ENCODE peak calls at places on chromosomes 3 and 15, in five cellular contexts. P, D, B, O and J are unnamed samples. For H3K27me3, the result is how much of the 10 kb centered on the place peaks cover.

GRCh38 chr15:98689431-98689861 is 41.1 kb downstream of the IGF1R start:
- DNase-seq in P (no peak), D (no peak), B (no peak), O (no peak), J (no peak)

GRCh38 chr3:44363591-44363990 is 25.0 kb downstream of the TCAIM start:
- DNase-seq in P (no peak), D (no peak), B (no peak), O (no peak), J (no peak)

GRCh38 chr3:59212128-59212764 is 162.4 kb upstream of the CFAP20DC start:
- DNase-seq in P (no peak), D (no peak), B (peak), O (peak), J (no peak)

GRCh38 chr3:50211930-50212329 is 6.9 kb downstream of the SLC38A3 start:
- DNase-seq in P (no peak), D (no peak), B (no peak), O (no peak), J (no peak)

GRCh38 chr3:32018723-32019564 is 37.4 kb downstream of the ZNF860 start:
- DNase-seq in P (no peak), D (no peak), B (peak), O (peak), J (no peak)

GRCh38 chr15:77836901-77837648 is 204.4 kb upstream of the LINGO1 start:
- DNase-seq in P (no peak), D (no peak), B (no peak), O (no peak), J (no peak)

GRCh38 chr3:33717616-33717865 is 513 bp downstream of the CLASP2 start:
- DNase-seq in P (no peak), D (peak), B (peak), O (peak), J (no peak)

GRCh38 chr15:88378259-88378658 is 88.9 kb downstream of the MRPL46 start:
- DNase-seq in P (no peak), D (no peak), B (no peak), O (no peak), J (no peak)

GRCh38 chr3:46215810-46216414 is 7.8 kb upstream of the CCR1 start:
- DNase-seq in P (no peak), D (no peak), B (no peak), O (no peak), J (no peak)

GRCh38 chr3:111032677-111033076 is 38.9 kb upstream of the NECTIN3 start:
- DNase-seq in P (no peak), D (no peak), B (no peak), O (no peak), J (no peak)

GRCh38 chr15:66803182-66803729 is 101.2 kb downstream of the SMAD6 start:
- DNase-seq in P (no peak), D (peak), B (no peak), O (peak), J (no peak)

GRCh38 chr3:124032351-124032880 is 40.5 kb upstream of the ROPN1 start:
- DNase-seq in P (peak), D (no peak), B (peak), O (peak), J (no peak)

GRCh38 chr3:177640319-177640997 is 443.2 kb upstream of the TBL1XR1 start:
- DNase-seq in P (no peak), D (no peak), B (no peak), O (no peak), J (no peak)

GRCh38 chr3:191329654-191330308 is 545 bp downstream of the UTS2B start:
- DNase-seq in P (peak), D (peak), B (no peak), O (peak), J (no peak)

GRCh38 chr3:31105438-31106077 is 211.1 kb upstream of the GADL1 start:
- DNase-seq in P (no peak), D (no peak), B (no peak), O (no peak), J (no peak)

GRCh38 chr3:165728924-165729323 is 108.3 kb downstream of the BCHE start:
- DNase-seq in P (no peak), D (peak), B (no peak), O (no peak), J (no peak)

GRCh38 chr3:123365450-123366143 is 83.3 kb downstream of the ADCY5 start:
- DNase-seq in P (no peak), D (no peak), B (peak), O (peak), J (no peak)

GRCh38 chr15:81261172-81261808 is 62.7 kb downstream of the STARD5 start:
- DNase-seq in P (no peak), D (no peak), B (no peak), O (no peak), J (no peak)

GRCh38 chr3:24596626-24597025 is 102.0 kb upstream of the THRB start:
- DNase-seq in P (no peak), D (no peak), B (no peak), O (no peak), J (no peak)

GRCh38 chr3:59142581-59142980 is 92.8 kb upstream of the CFAP20DC start:
- DNase-seq in P (no peak), D (no peak), B (no peak), O (no peak), J (no peak)

GRCh38 chr3:15933439-15934144 is 135.8 kb upstream of the ANKRD28 start:
- DNase-seq in P (no peak), D (no peak), B (peak), O (no peak), J (no peak)

GRCh38 chr3:129312021-129312639 is 33.5 kb downstream of the HMCES start:
- DNase-seq in P (no peak), D (no peak), B (no peak), O (no peak), J (no peak)

GRCh38 chr3:196639517-196640500 is at the start of gene NRROS:
- DNase-seq in P (no peak), D (peak), B (peak), O (peak), J (no peak)

GRCh38 chr15:65059931-65060596 is 7.7 kb downstream of the RASL12 start:
- DNase-seq in P (no peak), D (no peak), B (no peak), O (no peak), J (no peak)

DNA sequence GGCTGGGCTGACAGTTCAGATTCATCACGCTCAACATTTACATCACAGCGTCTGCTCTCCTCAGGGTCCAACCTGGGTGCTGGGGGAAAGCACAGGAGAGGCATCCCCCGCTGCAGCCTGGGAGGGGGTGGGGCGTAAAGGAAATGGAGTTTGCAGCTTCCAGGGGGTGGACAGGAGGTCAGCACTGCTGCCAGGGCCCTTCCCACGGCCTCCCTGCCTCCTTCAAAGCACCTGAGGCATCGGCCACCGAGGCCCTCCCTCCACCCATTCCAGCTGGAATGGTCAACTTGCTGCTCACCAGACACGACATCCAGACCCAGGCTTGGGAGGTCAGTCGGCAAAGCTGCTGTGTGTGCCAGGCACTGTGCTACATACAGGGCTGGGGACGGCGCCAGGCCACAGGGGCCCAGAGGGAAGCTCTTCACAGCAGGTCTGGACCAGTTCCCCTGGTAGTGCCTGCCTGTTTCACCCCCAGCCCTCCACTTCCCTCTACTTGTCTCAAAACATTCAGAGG is 120.8 kb downstream of the ANP32A start:
- DNase-seq in P (no peak), D (no peak), B (no peak), O (no peak), J (no peak)
- H3K27ac ChIP-seq in P (no peak), D (peak), B (no peak), O (peak), J (no peak)

GRCh38 chr3:194142156-194142910 is 6.4 kb downstream of the HES1 start:
- DNase-seq in P (peak), D (no peak), B (no peak), O (peak), J (no peak)
- H3K27me3 ChIP-seq in P (under half), D (half or more), B (under half), O (under half), J (under half)

GRCh38 chr3:13282528-13282985 is 137.6 kb downstream of the NUP210 start:
- DNase-seq in P (no peak), D (no peak), B (no peak), O (peak), J (no peak)

GRCh38 chr3:13279532-13279910 is 140.6 kb downstream of the NUP210 start:
- DNase-seq in P (no peak), D (no peak), B (no peak), O (no peak), J (no peak)

GRCh38 chr3:13281657-13282527 is 138.2 kb downstream of the NUP210 start:
- DNase-seq in P (peak), D (no peak), B (no peak), O (peak), J (no peak)

GRCh38 chr3:13280122-13280790 is 139.9 kb downstream of the NUP210 start:
- DNase-seq in P (no peak), D (no peak), B (no peak), O (no peak), J (no peak)

DNA sequence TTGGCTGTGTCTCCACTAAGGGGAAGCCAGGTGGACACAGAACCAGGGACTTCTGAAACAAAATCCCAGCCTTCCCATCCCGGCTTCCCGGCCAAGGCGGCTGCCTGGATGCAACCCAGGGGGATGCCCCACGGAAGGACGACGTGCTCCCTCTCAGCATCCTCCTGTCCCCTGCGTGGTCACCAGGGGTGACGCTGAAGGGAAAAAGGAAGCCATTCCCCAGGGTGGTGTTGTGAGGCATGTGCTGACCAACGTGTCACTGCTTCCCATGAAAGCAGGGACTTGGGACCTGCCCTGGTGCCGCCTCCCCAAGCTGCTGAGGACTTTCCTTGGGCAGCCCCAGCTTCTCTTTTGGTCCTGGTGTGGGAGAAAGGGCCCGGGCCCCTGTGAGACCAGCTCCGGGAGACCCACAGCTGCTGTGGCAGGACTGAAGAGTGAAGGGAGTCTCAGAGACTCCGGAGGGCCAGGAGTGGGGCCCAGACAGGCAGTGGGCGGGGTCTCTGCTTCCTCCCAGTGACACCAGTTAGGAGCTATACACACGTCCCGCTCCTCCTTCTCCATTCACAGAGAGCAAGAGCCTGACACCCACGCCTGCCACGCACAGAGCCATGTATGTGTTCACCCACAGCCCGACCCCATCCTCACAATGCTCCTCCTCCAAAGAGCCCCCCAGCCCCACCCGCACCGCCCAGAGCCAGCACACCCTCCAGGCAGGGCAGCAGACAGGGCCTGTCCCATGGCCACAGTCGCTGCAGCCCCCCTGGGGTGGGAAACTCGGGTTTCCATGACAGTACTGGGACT is 139.1 kb downstream of the NUP210 start:
- DNase-seq in P (no peak), D (no peak), B (no peak), O (peak), J (no peak)
- H3K27ac ChIP-seq in P (no peak), D (no peak), B (no peak), O (no peak), J (peak)

GRCh38 chr15:70578196-70578595 is 185.2 kb downstream of the UACA start:
- DNase-seq in P (peak), D (no peak), B (no peak), O (no peak), J (no peak)
- H3K27me3 ChIP-seq in P (under half), D (under half), B (under half), O (under half), J (under half)

GRCh38 chr3:105610473-105610872 is 243.8 kb downstream of the ALCAM start:
- DNase-seq in P (no peak), D (no peak), B (no peak), O (no peak), J (no peak)
- H3K27ac ChIP-seq in P (no peak), D (no peak), B (no peak), O (no peak), J (no peak)

GRCh38 chr3:127104586-127104985 is 88.3 kb upstream of the PRR23E start:
- DNase-seq in P (peak), D (no peak), B (no peak), O (no peak), J (no peak)

GRCh38 chr3:127102587-127102986 is 90.3 kb upstream of the PRR23E start:
- DNase-seq in P (no peak), D (no peak), B (no peak), O (no peak), J (no peak)

GRCh38 chr3:127101411-127102067 is 91.4 kb upstream of the PRR23E start:
- DNase-seq in P (no peak), D (no peak), B (no peak), O (no peak), J (no peak)

GRCh38 chr3:127100459-127101410 is 92.2 kb upstream of the PRR23E start:
- DNase-seq in P (no peak), D (no peak), B (no peak), O (no peak), J (no peak)

GRCh38 chr3:127103116-127103515 is 89.8 kb upstream of the PRR23E start:
- DNase-seq in P (no peak), D (no peak), B (no peak), O (no peak), J (no peak)
- H3K27me3 ChIP-seq in P (under half), D (under half), B (under half), O (under half), J (under half)

GRCh38 chr3:137249311-137249940 is 291.6 kb downstream of the IL20RB start:
- DNase-seq in P (no peak), D (no peak), B (no peak), O (no peak), J (no peak)
- H3K27ac ChIP-seq in P (no peak), D (no peak), B (no peak), O (no peak), J (no peak)